ENCODE peak calls at places on chromosomes 11 and 22, in seven cellular contexts. One of them, this sample, is unnamed.

GRCh38 chr11:128714881-128715280 is 21.0 kb downstream of the FLI1 start:
- DNase-seq in stomach: no peak
- DNase-seq in PC-9: peak; percentile 67
- DNase-seq in foreskin fibroblast: peak; percentile 70
- DNase-seq in H1: no peak
- DNase-seq in GM10248: no peak
- DNase-seq in adrenal gland: no peak
- DNase-seq in this sample: no peak

GRCh38 chr11:14886509-14886908 is 5.5 kb downstream of the CYP2R1 start:
- DNase-seq in stomach: no peak
- DNase-seq in PC-9: no peak
- DNase-seq in foreskin fibroblast: no peak
- DNase-seq in H1: no peak
- DNase-seq in GM10248: no peak
- DNase-seq in adrenal gland: no peak
- DNase-seq in this sample: no peak

GRCh38 chr22:39364646-39365405 is 15.0 kb downstream of the SYNGR1 start:
- DNase-seq in stomach: no peak
- DNase-seq in PC-9: no peak
- DNase-seq in foreskin fibroblast: peak; percentile 55
- DNase-seq in H1: no peak
- DNase-seq in GM10248: no peak
- DNase-seq in adrenal gland: no peak
- DNase-seq in this sample: no peak

GRCh38 chr22:18031670-18032454 is 7.5 kb upstream of the MICAL3 start:
- DNase-seq in stomach: no peak
- DNase-seq in PC-9: peak; percentile 80
- DNase-seq in foreskin fibroblast: peak; percentile 96
- DNase-seq in H1: no peak
- DNase-seq in GM10248: no peak
- DNase-seq in adrenal gland: peak; percentile 76
- DNase-seq in this sample: no peak

GRCh38 chr11:29009426-29009825 is 901.2 kb downstream of the METTL15 start:
- DNase-seq in stomach: no peak
- DNase-seq in PC-9: no peak
- DNase-seq in foreskin fibroblast: no peak
- DNase-seq in H1: no peak
- DNase-seq in GM10248: no peak
- DNase-seq in adrenal gland: no peak
- DNase-seq in this sample: no peak

GRCh38 chr11:4092031-4092430 is 2.6 kb upstream of the RRM1 start:
- DNase-seq in stomach: no peak
- DNase-seq in PC-9: no peak
- DNase-seq in foreskin fibroblast: no peak
- DNase-seq in H1: no peak
- DNase-seq in GM10248: no peak
- DNase-seq in adrenal gland: no peak
- DNase-seq in this sample: peak; percentile 36

GRCh38 chr22:39264344-39265116 is 19.7 kb upstream of the PDGFB start:
- DNase-seq in stomach: no peak
- DNase-seq in PC-9: no peak
- DNase-seq in foreskin fibroblast: no peak
- DNase-seq in H1: no peak
- DNase-seq in GM10248: no peak
- DNase-seq in adrenal gland: peak; percentile 63
- DNase-seq in this sample: no peak

GRCh38 chr22:28299329-28299728 is 380.3 kb upstream of the PITPNB start:
- DNase-seq in stomach: no peak
- DNase-seq in PC-9: no peak
- DNase-seq in foreskin fibroblast: no peak
- DNase-seq in H1: no peak
- DNase-seq in GM10248: no peak
- DNase-seq in adrenal gland: no peak
- DNase-seq in this sample: no peak

GRCh38 chr22:49368221-49368975 is 459.3 kb downstream of the BRD1 start:
- DNase-seq in stomach: peak; percentile 13
- DNase-seq in PC-9: no peak
- DNase-seq in foreskin fibroblast: no peak
- DNase-seq in H1: no peak
- DNase-seq in GM10248: no peak
- DNase-seq in adrenal gland: no peak
- DNase-seq in this sample: no peak

GRCh38 chr11:66225054-66225453 is 43.4 kb upstream of the RAB1B start:
- DNase-seq in stomach: no peak
- DNase-seq in PC-9: no peak
- DNase-seq in foreskin fibroblast: no peak
- DNase-seq in H1: no peak
- DNase-seq in GM10248: no peak
- DNase-seq in adrenal gland: no peak
- DNase-seq in this sample: no peak

GRCh38 chr22:31870890-31871289 is 73.4 kb upstream of the YWHAH start:
- DNase-seq in stomach: no peak
- DNase-seq in PC-9: no peak
- DNase-seq in foreskin fibroblast: peak; percentile 77
- DNase-seq in H1: no peak
- DNase-seq in GM10248: no peak
- DNase-seq in adrenal gland: no peak
- DNase-seq in this sample: no peak

GRCh38 chr11:17918049-17918605 is 94.7 kb downstream of the SERGEF start:
- DNase-seq in stomach: no peak
- DNase-seq in PC-9: no peak
- DNase-seq in foreskin fibroblast: no peak
- DNase-seq in H1: no peak
- DNase-seq in GM10248: no peak
- DNase-seq in adrenal gland: no peak
- DNase-seq in this sample: no peak

GRCh38 chr11:130550984-130551383 is 102.5 kb downstream of the ADAMTS15 start:
- DNase-seq in stomach: no peak
- DNase-seq in PC-9: no peak
- DNase-seq in foreskin fibroblast: no peak
- DNase-seq in H1: no peak
- DNase-seq in GM10248: no peak
- DNase-seq in adrenal gland: no peak
- DNase-seq in this sample: no peak

GRCh38 chr11:92735039-92735438 is 234.4 kb upstream of the MTNR1B start:
- DNase-seq in stomach: no peak
- DNase-seq in PC-9: no peak
- DNase-seq in foreskin fibroblast: no peak
- DNase-seq in H1: no peak
- DNase-seq in GM10248: no peak
- DNase-seq in adrenal gland: no peak
- DNase-seq in this sample: no peak

GRCh38 chr11:12543596-12544415 is 130.4 kb upstream of the TEAD1 start:
- DNase-seq in stomach: peak; percentile 55
- DNase-seq in PC-9: peak; percentile 26
- DNase-seq in foreskin fibroblast: no peak
- DNase-seq in H1: no peak
- DNase-seq in GM10248: no peak
- DNase-seq in adrenal gland: no peak
- DNase-seq in this sample: no peak

GRCh38 chr11:44138286-44138685 is 42.8 kb downstream of the EXT2 start:
- DNase-seq in stomach: no peak
- DNase-seq in PC-9: no peak
- DNase-seq in foreskin fibroblast: no peak
- DNase-seq in H1: no peak
- DNase-seq in GM10248: no peak
- DNase-seq in adrenal gland: no peak
- DNase-seq in this sample: no peak

GRCh38 chr11:127890026-127890611 is 697.2 kb downstream of the ETS1 start:
- DNase-seq in stomach: no peak
- DNase-seq in PC-9: peak; percentile 46
- DNase-seq in foreskin fibroblast: peak; percentile 67
- DNase-seq in H1: no peak
- DNase-seq in GM10248: no peak
- DNase-seq in adrenal gland: no peak
- DNase-seq in this sample: no peak

DNA sequence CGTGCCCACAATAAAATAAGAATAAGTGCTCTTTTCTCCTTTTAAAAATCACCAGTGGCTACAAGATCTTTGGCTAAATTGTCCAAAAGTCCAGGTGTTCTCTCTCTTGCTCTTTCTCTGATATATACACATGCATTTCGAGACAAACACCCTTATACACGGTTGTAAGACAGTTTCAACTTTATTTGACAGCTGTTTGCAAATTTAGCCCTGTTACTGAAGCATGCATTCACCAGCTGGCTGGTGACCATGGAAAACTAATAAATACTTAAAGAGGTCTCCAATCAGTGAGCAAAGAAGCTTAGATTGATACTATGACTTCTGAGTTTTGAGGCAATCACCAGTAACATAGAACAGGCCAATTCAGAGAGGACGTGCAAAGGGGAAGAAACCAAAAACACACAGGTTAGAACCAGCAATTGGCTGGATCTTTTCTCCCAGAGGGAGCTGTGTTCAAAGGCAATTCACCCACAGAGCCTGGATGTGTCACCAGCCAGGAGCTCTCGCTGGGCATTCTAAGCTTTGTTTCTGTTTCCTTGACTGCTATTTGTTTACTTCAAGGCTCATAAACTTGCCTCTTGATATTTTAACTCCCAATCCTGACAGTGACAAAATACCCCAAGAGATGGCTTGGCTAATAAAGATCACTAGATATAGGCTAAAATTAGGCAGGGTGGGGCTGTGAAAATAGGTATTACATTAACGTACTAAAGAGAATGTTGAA is 113.5 kb upstream of the MTMR2 start:
- DNase-seq in stomach: no peak
- DNase-seq in PC-9: peak; percentile 66
- DNase-seq in foreskin fibroblast: no peak
- DNase-seq in H1: no peak
- DNase-seq in GM10248: no peak
- DNase-seq in adrenal gland: no peak
- DNase-seq in this sample: no peak
- TF ChIP-seq CTCF in stomach: no peak
- TF ChIP-seq CTCF in PC-9: no peak
- TF ChIP-seq CTCF in foreskin fibroblast: no peak
- TF ChIP-seq CTCF in H1: no peak
- TF ChIP-seq CTCF in GM10248: no peak
- TF ChIP-seq CTCF in adrenal gland: no peak
- TF ChIP-seq CTCF in this sample: no peak

GRCh38 chr11:3052109-3052479 is 5.1 kb downstream of the CARS1 start:
- DNase-seq in stomach: no peak
- DNase-seq in PC-9: no peak
- DNase-seq in foreskin fibroblast: peak; percentile 19
- DNase-seq in H1: no peak
- DNase-seq in GM10248: no peak
- DNase-seq in adrenal gland: no peak
- DNase-seq in this sample: no peak

GRCh38 chr11:3050386-3051325 is 6.6 kb downstream of the CARS1 start:
- DNase-seq in stomach: no peak
- DNase-seq in PC-9: no peak
- DNase-seq in foreskin fibroblast: no peak
- DNase-seq in H1: no peak
- DNase-seq in GM10248: no peak
- DNase-seq in adrenal gland: no peak
- DNase-seq in this sample: no peak

GRCh38 chr11:3051435-3052108 is 5.7 kb downstream of the CARS1 start:
- DNase-seq in stomach: no peak
- DNase-seq in PC-9: no peak
- DNase-seq in foreskin fibroblast: peak; percentile 48
- DNase-seq in H1: no peak
- DNase-seq in GM10248: no peak
- DNase-seq in adrenal gland: no peak
- DNase-seq in this sample: no peak

GRCh38 chr11:3047637-3048036 is 9.6 kb downstream of the CARS1 start:
- DNase-seq in stomach: no peak
- DNase-seq in PC-9: no peak
- DNase-seq in foreskin fibroblast: no peak
- DNase-seq in H1: no peak
- DNase-seq in GM10248: no peak
- DNase-seq in adrenal gland: no peak
- DNase-seq in this sample: no peak

DNA sequence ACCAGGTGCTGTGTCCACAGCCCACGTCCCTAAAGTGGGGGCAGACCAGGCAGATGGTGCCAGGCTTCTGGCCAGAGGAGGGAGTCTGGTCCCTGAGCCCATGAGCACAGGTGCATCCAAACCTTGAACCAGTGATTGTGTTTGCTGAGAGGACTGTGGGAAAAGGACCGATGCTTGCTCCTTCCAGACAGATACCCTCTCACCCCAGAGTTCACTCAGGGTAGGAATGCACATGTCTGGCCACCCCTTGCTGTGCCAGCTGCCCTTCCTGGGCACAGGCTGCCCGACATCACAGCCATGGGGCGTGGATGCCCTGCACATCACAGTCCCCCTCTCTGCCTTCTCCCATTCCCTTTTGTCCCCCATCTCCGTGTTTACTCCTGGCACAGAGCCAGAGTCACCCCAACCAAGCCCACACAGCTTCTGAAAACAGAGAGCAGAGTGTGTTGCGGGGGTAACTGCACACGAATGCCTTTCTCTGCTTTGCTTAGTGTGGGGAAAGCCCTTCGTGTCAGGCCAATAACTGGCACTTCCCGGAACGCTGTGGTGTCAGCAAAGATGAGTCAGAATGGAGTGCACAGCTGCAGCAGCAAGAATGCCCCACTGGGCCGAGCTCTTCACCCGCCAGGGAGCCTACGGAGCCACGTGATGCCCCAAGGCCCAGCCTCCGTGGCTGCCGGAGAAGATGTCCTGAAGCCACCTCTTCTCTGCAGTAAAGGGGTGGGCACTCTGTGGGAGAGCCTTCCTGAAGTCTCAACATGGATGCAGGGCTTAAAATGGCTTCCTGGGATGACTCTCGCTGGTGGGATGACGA is 7.6 kb downstream of the CARS1 start:
- DNase-seq in stomach: peak; percentile 76
- DNase-seq in PC-9: peak; percentile 76
- DNase-seq in foreskin fibroblast: peak; percentile 98
- DNase-seq in H1: no peak
- DNase-seq in GM10248: peak; percentile 86
- DNase-seq in adrenal gland: peak; percentile 97
- DNase-seq in this sample: peak; percentile 91
- TF ChIP-seq CTCF in stomach: no peak
- TF ChIP-seq CTCF in PC-9: no peak
- TF ChIP-seq CTCF in foreskin fibroblast: peak; percentile 15
- TF ChIP-seq CTCF in H1: no peak
- TF ChIP-seq CTCF in GM10248: peak; percentile 8
- TF ChIP-seq CTCF in adrenal gland: peak; percentile 25
- TF ChIP-seq CTCF in this sample: peak; percentile 56

GRCh38 chr11:340539-341512 is 20.2 kb upstream of the IFITM3 start:
- DNase-seq in stomach: no peak
- DNase-seq in PC-9: no peak
- DNase-seq in foreskin fibroblast: no peak
- DNase-seq in H1: no peak
- DNase-seq in GM10248: no peak
- DNase-seq in adrenal gland: no peak
- DNase-seq in this sample: no peak
- TF ChIP-seq CTCF in stomach: no peak
- TF ChIP-seq CTCF in PC-9: no peak
- TF ChIP-seq CTCF in foreskin fibroblast: no peak
- TF ChIP-seq CTCF in H1: no peak
- TF ChIP-seq CTCF in GM10248: no peak
- TF ChIP-seq CTCF in adrenal gland: no peak
- TF ChIP-seq CTCF in this sample: no peak

DNA sequence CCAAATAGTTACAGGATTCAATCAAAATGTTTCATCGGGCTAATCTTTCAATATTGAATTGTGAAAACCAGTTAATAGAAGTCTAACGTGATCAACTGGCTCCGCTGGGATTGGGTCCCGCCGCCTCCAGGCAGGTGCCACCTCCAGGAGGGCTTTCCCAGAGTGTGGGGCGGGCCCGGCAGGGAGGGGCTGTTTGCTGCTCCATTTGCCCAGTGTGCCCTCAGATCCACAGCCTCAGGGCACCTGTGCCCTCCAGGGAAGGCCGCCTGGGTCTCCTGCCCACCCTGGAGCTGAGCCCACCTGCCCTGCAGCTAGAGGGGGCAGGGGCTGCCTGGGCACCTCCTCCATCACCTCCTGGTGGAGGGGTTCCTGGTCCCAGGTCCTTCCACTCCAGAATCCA is 17.9 kb downstream of the BRSK2 start:
- DNase-seq in stomach: no peak
- DNase-seq in PC-9: no peak
- DNase-seq in foreskin fibroblast: no peak
- DNase-seq in H1: no peak
- DNase-seq in GM10248: no peak
- DNase-seq in adrenal gland: no peak
- DNase-seq in this sample: no peak
- TF ChIP-seq CTCF in stomach: no peak
- TF ChIP-seq CTCF in PC-9: no peak
- TF ChIP-seq CTCF in foreskin fibroblast: no peak
- TF ChIP-seq CTCF in H1: no peak
- TF ChIP-seq CTCF in GM10248: no peak
- TF ChIP-seq CTCF in adrenal gland: no peak
- TF ChIP-seq CTCF in this sample: no peak

This sample was measured in GM13976.